ENCODE peak calls at places on chromosomes 4 and X, in nine cellular contexts. O, S, M, R, T, W, I, D and C are unnamed samples.

GRCh38 chr4:42732776-42733175 is 75.9 kb upstream of the ATP8A1 start:
- DNase-seq in S (no peak), O (no peak), D (no peak), R (no peak), M (no peak), W (no peak), T (no peak), I (no peak), C (no peak)

GRCh38 chrX:155333701-155334100 is 713 bp downstream of the CLIC2 start:
- DNase-seq in S (no peak), D (no peak), T (no peak), O (no peak), I (no peak), W (no peak), R (no peak), M (no peak), C (no peak)

GRCh38 chrX:153443476-153444332 is 2.2 kb downstream of the TREX2 start:
- DNase-seq in O (no peak), R (no peak), M (no peak), W (no peak), T (no peak), I (no peak), D (peak; percentile 12), S (peak; percentile 4), C (no peak)

GRCh38 chr4:2651546-2651945 is 104.6 kb downstream of the TNIP2 start:
- DNase-seq in S (no peak), I (no peak), R (no peak), T (no peak), M (no peak), O (no peak), D (no peak), W (no peak), C (no peak)

GRCh38 chr4:7911044-7911578 is 28.6 kb downstream of the AFAP1 start:
- DNase-seq in D (no peak), I (no peak), O (no peak), S (no peak), R (no peak), M (peak; percentile 80), W (peak; percentile 79), T (peak; percentile 93), C (peak; percentile 95)

GRCh38 chr4:82890602-82890912 is 396 bp downstream of the SEC31A start:
- DNase-seq in T (no peak), R (no peak), S (no peak), I (no peak), M (no peak), D (no peak), O (no peak), W (peak; percentile 24), C (peak; percentile 53)

GRCh38 chr4:20839957-20840356 is 139.7 kb downstream of the PACRGL start:
- DNase-seq in W (peak; percentile 87), D (peak; percentile 55), M (no peak), S (peak; percentile 91), O (no peak), T (peak; percentile 86), R (no peak), I (no peak), C (peak; percentile 77)

GRCh38 chr4:166252487-166253402 is 379.7 kb downstream of the TLL1 start:
- DNase-seq in D (peak; percentile 16), S (peak; percentile 28), M (no peak), O (no peak), T (peak; percentile 12), R (no peak), I (no peak), W (peak; percentile 51), C (peak; percentile 27)

GRCh38 chr4:63218837-63219236 is 1190.4 kb downstream of the TECRL start:
- DNase-seq in D (no peak), W (no peak), T (no peak), I (no peak), S (no peak), R (no peak), O (no peak), M (no peak), C (no peak)

GRCh38 chr4:65954416-65954815 is 284.1 kb upstream of the EPHA5 start:
- DNase-seq in W (peak; percentile 7), T (no peak), S (no peak), M (no peak), D (no peak), O (no peak), R (no peak), I (no peak), C (peak; percentile 12)

GRCh38 chr4:133839326-133839725 is 362.3 kb downstream of the PABPC4L start:
- DNase-seq in R (no peak), I (no peak), W (peak; percentile 28), O (no peak), T (peak; percentile 11), M (no peak), S (no peak), D (no peak), C (no peak)

GRCh38 chrX:76253432-76253831 is 80.6 kb downstream of the PBDC1 start:
- DNase-seq in D (peak; percentile 11), R (no peak), M (no peak), I (no peak), W (peak; percentile 72), O (no peak), T (peak; percentile 58), S (peak; percentile 39), C (peak; percentile 59)

GRCh38 chr4:94413085-94413685 is 38.6 kb upstream of the PDLIM5 start:
- DNase-seq in M (no peak), O (no peak), I (no peak), S (no peak), T (peak; percentile 93), R (no peak), W (peak; percentile 33), D (no peak), C (peak; percentile 30)

GRCh38 chr4:24965627-24966026 is 52.8 kb upstream of the CCDC149 start:
- DNase-seq in R (no peak), I (no peak), O (no peak), W (no peak), S (no peak), D (no peak), M (no peak), T (no peak), C (no peak)

GRCh38 chrX:101462892-101463291 is 22.4 kb upstream of the ARMCX4 start:
- DNase-seq in D (peak; percentile 0), O (no peak), R (no peak), W (peak; percentile 62), S (peak; percentile 26), I (no peak), T (peak; percentile 39), M (no peak), C (peak; percentile 54)

GRCh38 chr4:98661356-98662054 is 3.1 kb upstream of the TSPAN5 start:
- DNase-seq in I (no peak), T (peak; percentile 67), W (no peak), M (no peak), O (no peak), D (no peak), R (no peak), S (peak; percentile 52), C (no peak)

GRCh38 chr4:41022116-41022515 is 192.2 kb downstream of the APBB2 start:
- DNase-seq in D (no peak), R (no peak), M (no peak), W (no peak), O (no peak), S (peak; percentile 19), I (no peak), T (no peak), C (no peak)

GRCh38 chr4:105990933-105991332 is 95.7 kb downstream of the NPNT start:
- DNase-seq in O (no peak), R (peak; percentile 54), W (peak; percentile 84), S (peak; percentile 100), M (peak; percentile 76), T (peak; percentile 48), D (peak; percentile 87), I (peak; percentile 21), C (peak; percentile 72)

GRCh38 chr4:168319486-168320019 is 1.0 kb upstream of the DDX60 start:
- DNase-seq in S (no peak), R (no peak), T (no peak), O (no peak), M (no peak), W (no peak), I (no peak), D (no peak), C (no peak)

GRCh38 chr4:3040447-3041191 is 33.7 kb downstream of the HTT-AS start:
- DNase-seq in M (peak; percentile 41), D (no peak), W (no peak), I (no peak), T (no peak), S (no peak), R (no peak), O (no peak), C (no peak)

GRCh38 chr4:47451657-47452056 is 11.8 kb downstream of the COMMD8 start:
- DNase-seq in O (no peak), S (no peak), M (no peak), I (no peak), W (peak; percentile 30), D (no peak), R (no peak), T (no peak), C (peak; percentile 24)

GRCh38 chr4:105122334-105122733 is 24.3 kb upstream of the TET2 start:
- DNase-seq in O (no peak), T (no peak), D (peak; percentile 86), S (peak; percentile 87), M (no peak), I (no peak), W (peak; percentile 54), R (no peak), C (peak; percentile 31)

GRCh38 chr4:17846256-17846655 is 35.5 kb downstream of the NCAPG start:
- DNase-seq in O (no peak), M (no peak), T (no peak), D (no peak), I (no peak), R (no peak), S (peak; percentile 47), W (peak; percentile 36), C (no peak)

GRCh38 chrX:133913658-133914388 is 71.6 kb downstream of the GPC3 start:
- DNase-seq in M (no peak), I (no peak), D (no peak), W (no peak), T (no peak), O (no peak), S (no peak), R (no peak), C (no peak)

GRCh38 chrX:108313662-108314061 is 124.6 kb downstream of the COL4A6 start:
- DNase-seq in T (no peak), W (peak; percentile 39), D (no peak), S (peak; percentile 70), I (no peak), R (no peak), O (no peak), M (no peak), C (no peak)

GRCh38 chr4:8575457-8575856 is 4.7 kb upstream of the GPR78 start:
- DNase-seq in D (no peak), R (peak; percentile 47), T (no peak), W (no peak), S (no peak), I (no peak), M (no peak), O (no peak), C (no peak)

GRCh38 chr4:42397256-42397634 is at the start of gene SHISA3:
- DNase-seq in R (no peak), O (no peak), W (no peak), I (no peak), M (no peak), D (no peak), T (no peak), S (peak; percentile 41), C (no peak)

GRCh38 chr4:5710065-5710961 is 688 bp upstream of the EVC start:
- DNase-seq in S (peak; percentile 30), M (no peak), D (no peak), I (no peak), O (no peak), R (no peak), T (peak; percentile 18), W (peak; percentile 42), C (peak; percentile 74)

GRCh38 chr4:90357117-90357710 is 230.0 kb downstream of the CCSER1 start:
- DNase-seq in R (no peak), O (no peak), D (peak; percentile 42), M (no peak), T (peak; percentile 48), S (peak; percentile 65), I (no peak), W (peak; percentile 91), C (peak; percentile 84)

GRCh38 chrX:139113682-139114081 is 402.2 kb upstream of the FGF13 start:
- DNase-seq in M (no peak), R (no peak), O (no peak), T (no peak), D (peak; percentile 9), S (peak; percentile 58), W (no peak), I (no peak), C (peak; percentile 34)

GRCh38 chr4:76457885-76458284 is 22.9 kb downstream of the SHROOM3 start:
- DNase-seq in W (peak; percentile 28), I (no peak), M (no peak), D (peak; percentile 38), O (no peak), T (no peak), S (peak; percentile 80), R (no peak), C (peak; percentile 13)